ENCODE peak calls at places on chromosomes 13 and 19, in nine cellular contexts. O, E, L, W, T, P, M, Z and U are unnamed samples.

GRCh38 chr13:36965767-36966166 is 33.4 kb downstream of the ALG5 start:
- DNase-seq in Z (peak), W (no peak), O (peak), M (no peak), E (no peak), T (peak), P (no peak), L (peak), U (no peak)

GRCh38 chr19:37362733-37363132 is 8.2 kb upstream of the ZNF527 start:
- DNase-seq in W (no peak), O (no peak), Z (no peak), P (peak), T (no peak), E (no peak), M (no peak), L (peak), U (no peak)

GRCh38 chr19:55228403-55229031 is at the start of gene TMEM86B:
- DNase-seq in O (no peak), Z (no peak), W (no peak), E (no peak), L (no peak), T (no peak), M (no peak), P (no peak), U (no peak)

GRCh38 chr13:19782049-19782726 is 557 bp downstream of the PSPC1 start:
- DNase-seq in Z (peak), M (peak), L (peak), O (peak), P (peak), T (peak), W (peak), E (no peak), U (peak)

GRCh38 chr13:74570834-74571233 is 436.6 kb upstream of the KLF12 start:
- DNase-seq in M (no peak), T (no peak), Z (peak), E (no peak), P (no peak), O (no peak), L (peak), W (no peak), U (no peak)

GRCh38 chr19:6127716-6128335 is 7.6 kb upstream of the ACSBG2 start:
- DNase-seq in L (peak), E (no peak), P (no peak), W (no peak), O (no peak), T (no peak), M (no peak), Z (no peak), U (no peak)

GRCh38 chr13:75687145-75687763 is 51.1 kb downstream of the LMO7 start:
- DNase-seq in Z (peak), O (peak), W (no peak), L (peak), P (peak), M (no peak), E (no peak), T (peak), U (no peak)

GRCh38 chr19:16447015-16447384 is 24.8 kb downstream of the EPS15L1 start:
- DNase-seq in T (peak), O (peak), E (no peak), W (no peak), L (peak), P (peak), Z (peak), M (peak), U (peak)

GRCh38 chr19:46574533-46574932 is 26.6 kb upstream of the CALM3 start:
- DNase-seq in O (no peak), T (no peak), P (no peak), E (peak), L (no peak), Z (peak), W (peak), M (no peak), U (no peak)

GRCh38 chr13:48873081-48873480 is 102.6 kb upstream of the FNDC3A start:
- DNase-seq in M (no peak), P (no peak), T (no peak), E (no peak), Z (no peak), L (no peak), O (no peak), W (no peak), U (no peak)

GRCh38 chr19:46181386-46181774 is 33.3 kb downstream of the IGFL2 start:
- DNase-seq in E (no peak), L (peak), T (no peak), W (no peak), Z (peak), M (no peak), P (no peak), O (peak), U (peak)

GRCh38 chr19:44737238-44738160 is 11.0 kb upstream of the BCL3 start:
- DNase-seq in M (no peak), W (no peak), O (no peak), P (no peak), L (peak), Z (peak), E (no peak), T (no peak), U (no peak)

GRCh38 chr13:97325738-97326137 is 103.6 kb downstream of the MBNL2 start:
- DNase-seq in O (no peak), L (no peak), E (no peak), T (no peak), Z (no peak), M (no peak), W (no peak), P (no peak), U (no peak)

GRCh38 chr19:43462887-43463380 is 2.5 kb downstream of the LYPD3 start:
- DNase-seq in E (no peak), M (no peak), Z (no peak), P (no peak), T (no peak), O (no peak), L (no peak), W (no peak), U (no peak)

GRCh38 chr19:28864577-28865042 is 348.3 kb downstream of the UQCRFS1 start:
- DNase-seq in P (no peak), W (no peak), Z (peak), O (no peak), L (peak), T (no peak), E (no peak), M (peak), U (no peak)

GRCh38 chr19:4130635-4131438 is 6.9 kb upstream of the MAP2K2 start:
- DNase-seq in O (peak), P (no peak), E (no peak), Z (peak), M (no peak), T (peak), L (peak), W (no peak), U (no peak)

GRCh38 chr13:80131204-80131603 is 209.7 kb downstream of the SPRY2 start:
- DNase-seq in L (peak), T (peak), E (no peak), Z (peak), O (peak), M (peak), W (peak), P (no peak), U (peak)

GRCh38 chr19:18862976-18863842 is 31.4 kb downstream of the UPF1 start:
- DNase-seq in E (no peak), L (no peak), T (no peak), P (no peak), M (no peak), W (no peak), Z (no peak), O (no peak), U (no peak)